ENCODE peak calls at places on chromosomes 3 and 15, in six cellular contexts. X, K, Y, M, D and B are unnamed samples.

GRCh38 chr3:53936347-53936746 is 44.7 kb upstream of the SELENOK start:
- DNase-seq in X (no peak), K (no peak), Y (no peak), M (no peak), D (no peak), B (no peak)

GRCh38 chr15:50884583-50884982 is 23.9 kb upstream of the AP4E1 start:
- DNase-seq in X (no peak), K (no peak), Y (peak), M (no peak), D (no peak), B (no peak)

GRCh38 chr3:111723293-111723963 is 128.3 kb upstream of the ZBED2 start:
- DNase-seq in X (no peak), K (no peak), Y (no peak), M (no peak), D (peak), B (no peak)

GRCh38 chr15:99306694-99307338 is 55.5 kb downstream of the LRRC28 start:
- DNase-seq in X (no peak), K (no peak), Y (no peak), M (peak), D (no peak), B (no peak)

GRCh38 chr3:16828815-16829214 is 55.9 kb upstream of the PLCL2 start:
- DNase-seq in X (no peak), K (peak), Y (no peak), M (peak), D (peak), B (peak)

GRCh38 chr15:60933914-60934885 is 294.9 kb downstream of the RORA start:
- DNase-seq in X (no peak), K (peak), Y (no peak), M (no peak), D (no peak), B (no peak)

GRCh38 chr15:34304613-34305012 is 33.0 kb downstream of the SLC12A6 start:
- DNase-seq in X (no peak), K (no peak), Y (no peak), M (no peak), D (peak), B (no peak)

GRCh38 chr3:156519758-156520162 is 35.2 kb downstream of the SSR3 start:
- DNase-seq in X (no peak), K (no peak), Y (no peak), M (no peak), D (no peak), B (no peak)

GRCh38 chr3:37999836-38000235 is 9.2 kb downstream of the VILL start:
- DNase-seq in X (no peak), K (no peak), Y (no peak), M (no peak), D (no peak), B (no peak)

GRCh38 chr15:95267476-95267875 is 1036.1 kb downstream of the MCTP2 start:
- DNase-seq in X (no peak), K (no peak), Y (no peak), M (no peak), D (no peak), B (no peak)

GRCh38 chr15:40282870-40283614 is at the start of gene ANKRD63:
- DNase-seq in X (peak), K (no peak), Y (no peak), M (no peak), D (no peak), B (no peak)

GRCh38 chr15:88805031-88805780 is 2.0 kb downstream of the ACAN start:
- DNase-seq in X (no peak), K (peak), Y (no peak), M (no peak), D (no peak), B (no peak)

GRCh38 chr3:94440767-94441493 is 378.1 kb downstream of the NSUN3 start:
- DNase-seq in X (no peak), K (no peak), Y (peak), M (no peak), D (peak), B (no peak)

GRCh38 chr15:65336369-65336766 is 31.9 kb downstream of the RNU5B-1 start:
- DNase-seq in X (no peak), K (no peak), Y (no peak), M (no peak), D (no peak), B (no peak)

GRCh38 chr3:149547954-149548728 is 73.6 kb downstream of the TM4SF4 start:
- DNase-seq in X (peak), K (no peak), Y (peak), M (no peak), D (peak), B (no peak)

GRCh38 chr15:74842581-74843444 is at the start of gene ULK3:
- DNase-seq in X (peak), K (peak), Y (peak), M (peak), D (peak), B (peak)

GRCh38 chr3:87218560-87218959 is 8.5 kb upstream of the CHMP2B start:
- DNase-seq in X (no peak), K (no peak), Y (no peak), M (no peak), D (no peak), B (no peak)

GRCh38 chr3:190105876-190106275 is 14.8 kb downstream of the P3H2 start:
- DNase-seq in X (no peak), K (no peak), Y (no peak), M (no peak), D (no peak), B (no peak)

GRCh38 chr15:67146214-67146613 is 80.8 kb downstream of the SMAD3 start:
- DNase-seq in X (peak), K (no peak), Y (no peak), M (peak), D (peak), B (no peak)

GRCh38 chr15:34984884-34985630 is 3.0 kb downstream of the ZNF770 start:
- DNase-seq in X (peak), K (no peak), Y (no peak), M (no peak), D (peak), B (no peak)

GRCh38 chr3:161266731-161267150 is 45.6 kb downstream of the NMD3 start:
- DNase-seq in X (no peak), K (no peak), Y (peak), M (no peak), D (peak), B (no peak)

DNA sequence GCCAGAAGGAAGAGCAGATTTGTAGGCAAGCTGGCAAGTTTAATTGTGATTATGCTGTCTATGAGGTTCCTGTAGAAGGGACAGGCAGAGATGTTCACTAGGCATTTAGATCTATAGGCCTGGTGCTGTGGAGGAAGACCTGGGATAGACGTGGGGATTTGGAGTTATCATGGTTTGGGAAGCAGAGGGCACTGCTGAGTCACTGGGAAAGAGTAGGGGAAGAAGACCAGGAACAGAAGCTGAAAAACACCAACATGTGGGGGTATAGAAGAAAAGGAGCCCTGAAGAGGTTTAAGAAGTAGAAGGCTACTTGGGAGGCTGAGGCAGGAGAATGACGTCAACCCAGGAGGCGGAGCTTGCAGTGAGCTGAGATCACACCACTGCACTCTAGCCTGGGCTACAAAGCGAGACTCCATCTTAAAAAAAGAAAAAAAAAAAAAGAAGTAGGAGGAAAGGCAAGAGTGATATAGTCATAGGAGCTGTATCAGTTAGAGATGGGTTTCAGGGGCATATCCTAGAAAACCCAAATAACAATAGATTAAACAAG is 19.3 kb downstream of the GRK7 start:
- DNase-seq in X (no peak), K (no peak), Y (peak), M (no peak), D (peak), B (no peak)
- TF ChIP-seq CTCF in X (peak), K (no peak), Y (no peak), M (no peak), D (peak), B (no peak)

GRCh38 chr3:112979244-112979832 is 4.4 kb upstream of the CD200R1 start:
- DNase-seq in X (no peak), K (peak), Y (peak), M (no peak), D (peak), B (no peak)
- TF ChIP-seq CTCF in X (peak), K (peak), Y (peak), M (peak), D (peak), B (peak)

GRCh38 chr3:126837773-126838172 is 133.7 kb downstream of the CHCHD6 start:
- DNase-seq in X (no peak), K (no peak), Y (no peak), M (no peak), D (no peak), B (no peak)

GRCh38 chr3:126832933-126833332 is 128.9 kb downstream of the CHCHD6 start:
- DNase-seq in X (no peak), K (no peak), Y (no peak), M (no peak), D (no peak), B (no peak)

GRCh38 chr3:126834596-126835471 is 130.8 kb downstream of the CHCHD6 start:
- DNase-seq in X (no peak), K (no peak), Y (peak), M (no peak), D (peak), B (no peak)

GRCh38 chr3:126836220-126836860 is 132.3 kb downstream of the CHCHD6 start:
- DNase-seq in X (no peak), K (no peak), Y (no peak), M (no peak), D (no peak), B (no peak)

DNA sequence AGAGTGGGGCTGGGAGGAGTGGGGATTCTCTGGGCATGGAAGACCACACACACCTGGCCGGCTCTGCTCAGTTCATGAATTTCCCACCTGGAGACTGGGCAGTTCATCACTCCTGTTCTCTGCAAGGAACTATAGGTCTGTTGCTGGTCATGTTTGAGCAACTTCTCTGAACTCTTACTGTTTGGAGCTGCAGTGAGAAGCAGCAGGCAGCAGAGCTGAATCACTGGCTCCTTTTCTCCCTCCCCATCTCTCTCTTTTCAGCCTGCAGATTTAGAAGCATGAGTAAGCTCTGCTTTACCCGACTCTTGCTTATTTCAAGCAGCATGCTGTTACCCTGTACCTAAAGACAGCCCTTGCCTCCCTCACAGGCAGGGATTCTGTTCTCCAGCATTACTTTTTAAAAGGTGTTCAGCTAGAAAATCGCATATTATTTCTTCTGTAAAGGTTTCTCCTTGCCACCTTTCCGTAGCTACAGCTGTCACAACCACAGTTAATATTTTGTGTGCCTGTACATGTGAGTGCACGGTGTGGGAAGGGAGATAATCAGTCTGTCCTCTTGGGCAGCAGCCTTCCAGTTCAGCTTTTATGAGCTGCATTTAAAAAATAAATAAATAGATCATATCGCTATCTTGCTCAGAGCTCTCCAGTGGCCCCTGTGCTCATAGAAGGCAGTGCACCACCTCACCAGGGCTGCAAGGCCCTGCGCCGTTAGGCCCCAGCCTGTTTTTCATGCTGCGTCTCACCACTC is 131.6 kb downstream of the CHCHD6 start:
- DNase-seq in X (no peak), K (no peak), Y (peak), M (no peak), D (peak), B (no peak)
- TF ChIP-seq CTCF in X (no peak), K (no peak), Y (no peak), M (no peak), D (peak), B (no peak)

DNA sequence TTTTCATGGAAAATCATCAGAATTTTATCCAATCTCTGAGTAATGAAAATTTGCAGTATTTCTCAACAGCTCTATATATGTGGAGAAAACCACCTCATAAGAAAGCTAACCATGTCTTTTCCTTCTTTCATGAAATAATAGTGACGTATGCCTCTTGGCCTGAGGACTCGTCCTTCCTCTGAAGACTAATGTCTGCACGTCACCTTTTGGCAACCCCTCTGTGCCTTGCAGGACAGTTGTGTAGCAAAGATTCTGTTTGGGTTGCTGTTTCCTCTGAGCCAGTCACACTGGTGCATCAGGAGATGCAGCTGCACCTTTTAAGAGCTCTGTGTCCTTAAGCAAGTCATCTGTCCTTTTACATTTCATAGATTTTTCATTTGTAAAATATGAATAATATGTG is 168.9 kb downstream of the TIGIT start:
- DNase-seq in X (peak), K (no peak), Y (no peak), M (no peak), D (no peak), B (no peak)
- TF ChIP-seq CTCF in X (no peak), K (no peak), Y (no peak), M (no peak), D (no peak), B (no peak)

GRCh38 chr3:75906555-75907112 is 121.3 kb upstream of the ZNF717 start:
- DNase-seq in X (peak), K (no peak), Y (no peak), M (peak), D (peak), B (peak)
- TF ChIP-seq CTCF in X (no peak), K (no peak), Y (no peak), M (peak), D (peak), B (no peak)

GRCh38 chr3:9934235-9934621 is 594 bp downstream of the CRELD1 start:
- DNase-seq in X (no peak), K (no peak), Y (no peak), M (no peak), D (no peak), B (no peak)
- TF ChIP-seq CTCF in X (no peak), K (peak), Y (peak), M (peak), D (peak), B (no peak)

GRCh38 chr3:80997622-80998021 is 763.8 kb downstream of the GBE1 start:
- DNase-seq in X (no peak), K (no peak), Y (no peak), M (no peak), D (no peak), B (no peak)
- TF ChIP-seq CTCF in X (no peak), K (no peak), Y (no peak), M (no peak), D (no peak), B (no peak)

GRCh38 chr15:31367021-31367729 is 40.5 kb downstream of the KLF13 start:
- DNase-seq in X (no peak), K (no peak), Y (no peak), M (no peak), D (no peak), B (no peak)

GRCh38 chr15:31365032-31365654 is 38.5 kb downstream of the KLF13 start:
- DNase-seq in X (no peak), K (no peak), Y (no peak), M (no peak), D (no peak), B (no peak)

GRCh38 chr15:31364301-31365031 is 37.8 kb downstream of the KLF13 start:
- DNase-seq in X (no peak), K (no peak), Y (peak), M (no peak), D (no peak), B (no peak)

GRCh38 chr15:31366169-31366734 is 39.6 kb downstream of the KLF13 start:
- DNase-seq in X (peak), K (no peak), Y (no peak), M (no peak), D (no peak), B (no peak)

GRCh38 chr15:31365655-31366127 is 39.1 kb downstream of the KLF13 start:
- DNase-seq in X (peak), K (no peak), Y (peak), M (peak), D (peak), B (peak)
- TF ChIP-seq CTCF in X (peak), K (no peak), Y (peak), M (no peak), D (peak), B (no peak)

GRCh38 chr3:40588406-40588805 is 63.6 kb downstream of the ZNF621 start:
- DNase-seq in X (no peak), K (no peak), Y (peak), M (no peak), D (no peak), B (no peak)
- TF ChIP-seq CTCF in X (no peak), K (peak), Y (no peak), M (no peak), D (no peak), B (no peak)

GRCh38 chr3:7546219-7546618 is 685.3 kb downstream of the GRM7 start:
- DNase-seq in X (no peak), K (no peak), Y (no peak), M (no peak), D (peak), B (no peak)
- TF ChIP-seq CTCF in X (peak), K (no peak), Y (no peak), M (no peak), D (peak), B (no peak)